ENCODE peak calls at places on chromosomes 6 and 20, in four cellular contexts. One of them, this sample, is unnamed.

GRCh38 chr20:64064145-64064698 is 1.2 kb downstream of the TCEA2 start:
- DNase-seq in A549: peak
- DNase-seq in K562: no peak
- DNase-seq in IMR-90: peak
- DNase-seq in this sample: no peak

GRCh38 chr20:9506964-9507369 is 7.4 kb upstream of the LAMP5 start:
- DNase-seq in IMR-90: no peak
- DNase-seq in K562: no peak
- DNase-seq in A549: no peak
- DNase-seq in this sample: no peak

GRCh38 chr6:753486-753885 is 60.5 kb upstream of the EXOC2 start:
- DNase-seq in IMR-90: no peak
- DNase-seq in A549: no peak
- DNase-seq in K562: no peak
- DNase-seq in this sample: no peak

GRCh38 chr6:27810768-27811298 is 101.4 kb downstream of the OR2B2 start:
- DNase-seq in IMR-90: no peak
- DNase-seq in A549: no peak
- DNase-seq in K562: no peak
- DNase-seq in this sample: no peak

GRCh38 chr20:25397081-25397480 is 6.4 kb upstream of the ABHD12 start:
- DNase-seq in IMR-90: no peak
- DNase-seq in K562: no peak
- DNase-seq in A549: no peak
- DNase-seq in this sample: no peak

GRCh38 chr6:70575899-70576298 is 9.2 kb downstream of the SDHAF4 start:
- DNase-seq in A549: no peak
- DNase-seq in K562: no peak
- DNase-seq in IMR-90: no peak
- DNase-seq in this sample: no peak

GRCh38 chr6:10403385-10404106 is 11.3 kb downstream of the TFAP2A start:
- DNase-seq in K562: peak
- DNase-seq in A549: peak
- DNase-seq in IMR-90: peak
- DNase-seq in this sample: no peak

GRCh38 chr6:26199773-26200728 is 112.8 kb downstream of the HFE start:
- DNase-seq in K562: no peak
- DNase-seq in A549: no peak
- DNase-seq in IMR-90: peak
- DNase-seq in this sample: no peak

GRCh38 chr6:166512567-166512966 is 73.9 kb downstream of the RAMACL start:
- DNase-seq in IMR-90: no peak
- DNase-seq in K562: no peak
- DNase-seq in A549: no peak
- DNase-seq in this sample: no peak

GRCh38 chr20:35607003-35607735 is 8.5 kb upstream of the SPAG4 start:
- DNase-seq in K562: no peak
- DNase-seq in IMR-90: no peak
- DNase-seq in A549: no peak
- DNase-seq in this sample: no peak

GRCh38 chr6:7262037-7262461 is 51.0 kb downstream of the SSR1 start:
- DNase-seq in IMR-90: no peak
- DNase-seq in K562: peak
- DNase-seq in A549: peak
- DNase-seq in this sample: no peak

GRCh38 chr6:117548797-117549301 is 53.5 kb downstream of the GOPC start:
- DNase-seq in IMR-90: peak
- DNase-seq in K562: no peak
- DNase-seq in A549: peak
- DNase-seq in this sample: no peak

GRCh38 chr6:43075791-43076092 is 372 bp upstream of the PTK7 start:
- DNase-seq in IMR-90: no peak
- DNase-seq in K562: no peak
- DNase-seq in A549: no peak
- DNase-seq in this sample: no peak

GRCh38 chr6:147201885-147202515 is 2.2 kb upstream of the STXBP5 start:
- DNase-seq in IMR-90: peak
- DNase-seq in A549: peak
- DNase-seq in K562: peak
- DNase-seq in this sample: no peak

GRCh38 chr20:50312682-50313187 is 122.1 kb downstream of the CEBPB start:
- DNase-seq in IMR-90: peak
- DNase-seq in K562: no peak
- DNase-seq in A549: peak
- DNase-seq in this sample: no peak

GRCh38 chr6:51339728-51340127 is 521.1 kb downstream of the TFAP2B start:
- DNase-seq in IMR-90: no peak
- DNase-seq in A549: no peak
- DNase-seq in K562: no peak
- DNase-seq in this sample: no peak

GRCh38 chr6:131112252-131112651 is 23.0 kb upstream of the AKAP7 start:
- DNase-seq in IMR-90: no peak
- DNase-seq in A549: no peak
- DNase-seq in K562: no peak
- DNase-seq in this sample: no peak

GRCh38 chr6:64280569-64280968 is 645.0 kb downstream of the PHF3 start:
- DNase-seq in K562: no peak
- DNase-seq in IMR-90: peak
- DNase-seq in A549: peak
- DNase-seq in this sample: no peak

GRCh38 chr6:137303436-137303835 is 84.3 kb upstream of the IFNGR1 start:
- DNase-seq in K562: no peak
- DNase-seq in IMR-90: peak
- DNase-seq in A549: no peak
- DNase-seq in this sample: no peak

GRCh38 chr20:52941803-52942202 is 30.4 kb upstream of the TSHZ2 start:
- DNase-seq in IMR-90: no peak
- DNase-seq in K562: no peak
- DNase-seq in A549: no peak
- DNase-seq in this sample: no peak

GRCh38 chr20:673606-674005 is 2.0 kb downstream of the SCRT2 start:
- DNase-seq in IMR-90: no peak
- DNase-seq in A549: no peak
- DNase-seq in K562: no peak
- DNase-seq in this sample: no peak

DNA sequence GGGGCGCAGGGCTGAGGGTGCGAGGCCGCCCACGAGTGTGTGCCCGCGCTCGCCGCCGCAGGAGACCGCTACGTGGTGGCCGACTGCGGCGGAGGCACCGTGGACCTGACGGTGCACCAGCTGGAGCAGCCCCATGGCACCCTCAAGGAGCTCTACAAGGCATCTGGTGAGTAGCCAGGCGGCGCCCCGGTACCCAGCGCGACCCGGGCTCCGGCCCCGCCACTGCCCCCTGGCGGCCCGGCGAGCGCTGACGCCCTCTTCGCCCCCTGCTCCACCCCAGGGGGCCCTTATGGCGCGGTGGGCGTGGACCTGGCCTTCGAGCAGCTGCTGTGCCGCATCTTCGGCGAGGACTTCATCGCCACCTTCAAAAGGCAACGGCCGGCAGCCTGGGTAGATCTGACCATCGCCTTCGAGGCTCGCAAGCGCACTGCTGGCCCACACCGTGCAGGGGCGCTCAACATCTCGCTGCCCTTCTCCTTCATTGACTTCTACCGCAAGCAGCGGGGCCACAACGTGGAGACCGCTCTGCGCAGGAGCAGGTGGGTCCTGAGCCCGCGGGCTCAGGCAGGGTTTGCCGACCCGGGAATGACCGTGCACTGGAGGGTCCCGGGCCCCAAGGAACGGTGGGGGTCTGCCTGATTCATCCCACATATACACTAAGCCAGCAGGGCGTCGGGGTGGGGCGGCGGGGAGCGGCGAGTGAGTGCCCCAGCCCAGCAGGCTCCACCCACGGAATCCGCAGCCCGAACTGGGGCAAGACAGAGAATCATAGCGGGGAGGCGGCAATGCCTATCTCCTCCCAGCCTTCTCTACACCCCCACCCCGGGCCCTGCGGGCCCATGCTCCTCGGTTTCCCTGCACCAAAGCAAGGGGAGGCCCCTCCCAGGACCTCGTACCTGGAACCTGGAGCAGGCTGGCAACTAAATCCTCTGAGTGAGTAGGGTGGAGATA is 17.5 kb downstream of the HSPA12B start:
- DNase-seq in IMR-90: no peak
- DNase-seq in K562: peak
- DNase-seq in A549: peak
- DNase-seq in this sample: no peak
- TF ChIP-seq ELK1 in IMR-90: no peak
- TF ChIP-seq ELK1 in K562: no peak
- TF ChIP-seq ELK1 in A549: no peak
- TF ChIP-seq ELK1 in this sample: no peak

GRCh38 chr20:61900376-61901293 is 165.0 kb downstream of the TAF4 start:
- DNase-seq in A549: no peak
- DNase-seq in IMR-90: no peak
- DNase-seq in K562: no peak
- DNase-seq in this sample: no peak

GRCh38 chr20:61901421-61902212 is 164.1 kb downstream of the TAF4 start:
- DNase-seq in K562: no peak
- DNase-seq in A549: no peak
- DNase-seq in IMR-90: peak
- DNase-seq in this sample: no peak

GRCh38 chr20:61897401-61898295 is 168.0 kb downstream of the TAF4 start:
- DNase-seq in K562: no peak
- DNase-seq in A549: no peak
- DNase-seq in IMR-90: no peak
- DNase-seq in this sample: no peak

GRCh38 chr20:61898405-61898804 is 167.3 kb downstream of the TAF4 start:
- DNase-seq in A549: no peak
- DNase-seq in IMR-90: no peak
- DNase-seq in K562: no peak
- DNase-seq in this sample: no peak

GRCh38 chr20:61899971-61900370 is 165.7 kb downstream of the TAF4 start:
- DNase-seq in A549: no peak
- DNase-seq in K562: no peak
- DNase-seq in IMR-90: no peak
- DNase-seq in this sample: no peak
- TF ChIP-seq ELK1 in A549: no peak
- TF ChIP-seq ELK1 in K562: no peak
- TF ChIP-seq ELK1 in IMR-90: no peak
- TF ChIP-seq ELK1 in this sample: no peak

DNA sequence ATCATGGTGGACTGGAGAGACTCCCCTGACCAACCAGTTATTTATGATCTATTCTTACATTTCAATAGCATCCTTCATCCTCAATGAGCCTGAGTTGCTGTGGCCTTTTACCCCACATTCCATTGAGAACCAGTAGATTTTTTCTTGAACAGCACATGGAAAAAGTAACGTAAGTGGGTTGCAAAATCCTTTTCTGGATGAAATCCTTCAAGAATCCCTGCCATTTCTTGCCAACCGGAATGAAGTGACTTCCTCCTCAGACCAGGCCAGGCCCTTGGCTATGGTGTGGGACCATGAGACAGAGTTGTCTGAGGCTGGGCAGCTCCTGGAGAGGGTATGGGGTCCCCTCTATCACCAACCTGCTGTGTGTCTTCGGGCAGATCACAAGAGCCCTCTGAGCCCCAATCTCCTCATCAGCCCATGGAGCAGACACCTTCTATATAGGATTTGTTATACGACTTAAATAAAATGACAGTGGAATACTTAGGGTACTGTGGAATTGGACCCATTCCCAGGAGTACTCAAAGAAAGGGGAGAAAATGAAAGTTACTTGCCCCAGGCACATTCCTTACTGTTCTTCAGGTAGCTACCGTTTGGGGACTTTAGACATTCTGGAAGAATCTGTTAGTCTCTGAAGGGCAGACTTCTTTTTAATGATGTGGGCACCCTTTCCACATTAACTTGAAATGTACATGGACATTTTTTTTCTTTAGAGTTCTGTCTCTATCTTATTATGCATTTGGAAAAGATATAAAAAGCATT is 10.9 kb downstream of the EYA2 start:
- DNase-seq in IMR-90: no peak
- DNase-seq in K562: no peak
- DNase-seq in A549: no peak
- DNase-seq in this sample: no peak
- TF ChIP-seq ELK1 in IMR-90: no peak
- TF ChIP-seq ELK1 in K562: no peak
- TF ChIP-seq ELK1 in A549: no peak
- TF ChIP-seq ELK1 in this sample: no peak

GRCh38 chr20:7938058-7938457 is 2.2 kb downstream of the HAO1 start:
- DNase-seq in K562: no peak
- DNase-seq in A549: no peak
- DNase-seq in IMR-90: no peak
- DNase-seq in this sample: no peak
- TF ChIP-seq ELK1 in K562: no peak
- TF ChIP-seq ELK1 in A549: no peak
- TF ChIP-seq ELK1 in IMR-90: no peak
- TF ChIP-seq ELK1 in this sample: no peak

GRCh38 chr6:158142789-158143188 is 25.3 kb downstream of the SERAC1 start:
- DNase-seq in A549: no peak
- DNase-seq in K562: no peak
- DNase-seq in IMR-90: peak
- DNase-seq in this sample: no peak
- TF ChIP-seq ELK1 in A549: no peak
- TF ChIP-seq ELK1 in K562: no peak
- TF ChIP-seq ELK1 in IMR-90: no peak
- TF ChIP-seq ELK1 in this sample: no peak